ENCODE peak calls at places on chromosomes 7 and 10, in five cellular contexts. U, W, C, X and H are unnamed samples.

GRCh38 chr10:23325132-23325531 is 19.5 kb downstream of the C10orf67 start:
- DNase-seq in X (no peak), W (no peak), U (peak; percentile 14), C (peak; percentile 32), H (no peak)

GRCh38 chr10:66654861-66655260 is 271.0 kb upstream of the LRRTM3 start:
- DNase-seq in C (peak; percentile 5), X (no peak), W (no peak), U (no peak), H (no peak)

GRCh38 chr7:985915-986741 is 3.1 kb downstream of the CYP2W1 start:
- DNase-seq in U (peak; percentile 25), W (no peak), C (peak; percentile 43), X (no peak), H (no peak)

GRCh38 chr7:130197094-130197493 is 8.1 kb downstream of the TMEM209 start:
- DNase-seq in U (no peak), W (no peak), X (no peak), C (no peak), H (no peak)

GRCh38 chr10:19788075-19788686 is 28.1 kb upstream of the PLXDC2 start:
- DNase-seq in U (peak; percentile 35), X (peak; percentile 30), W (peak; percentile 53), C (peak; percentile 42), H (no peak)

GRCh38 chr10:44386546-44387052 is 1.7 kb upstream of the CXCL12 start:
- DNase-seq in X (peak; percentile 6), U (peak; percentile 38), W (peak; percentile 48), C (peak; percentile 77), H (no peak)

GRCh38 chr7:27917119-27917518 is 177.2 kb downstream of the TAX1BP1 start:
- DNase-seq in U (no peak), X (no peak), C (no peak), W (no peak), H (no peak)

GRCh38 chr7:45699726-45700390 is 125.7 kb downstream of the ADCY1 start:
- DNase-seq in U (no peak), C (no peak), W (no peak), X (peak; percentile 22), H (no peak)

GRCh38 chr10:71608863-71609768 is 110.5 kb downstream of the C10orf105 start:
- DNase-seq in C (peak; percentile 59), W (peak; percentile 68), U (peak; percentile 17), X (peak; percentile 40), H (peak; percentile 29)

GRCh38 chr7:36287371-36288241 is 102.1 kb upstream of the ANLN start:
- DNase-seq in W (peak; percentile 62), C (no peak), X (peak; percentile 68), U (no peak), H (peak; percentile 88)

GRCh38 chr7:13551503-13551902 is 438.0 kb downstream of the ETV1 start:
- DNase-seq in C (no peak), U (no peak), W (no peak), X (no peak), H (no peak)

GRCh38 chr10:30829921-30830671 is 200.5 kb upstream of the LYZL2 start:
- DNase-seq in W (no peak), X (no peak), C (peak; percentile 58), U (peak; percentile 79), H (no peak)